ENCODE peak calls at places on chromosomes 5 and 9, in eight cellular contexts. P is activated CD4-positive, alpha-beta T cell treated with anti-CD3 and anti-CD28 coated beads, Interleukin-2, amount 50 U/mL, for 1 hour; N is M059J; X is amniotic epithelial cell; I is tibial artery; D is HT-29; W is hepatic stellate cell; O is Right ventricle myocardium superior. H is an unnamed sample.

GRCh38 chr5:95669540-95669939 is 13.3 kb downstream of the SPATA9 start:
- DNase-seq in P (no peak), N (peak; percentile 90), X (peak; percentile 97), I (peak; percentile 80), D (no peak), W (peak; percentile 68), O (peak; percentile 75), H (no peak)

GRCh38 chr5:128539038-128539429 is 989 bp upstream of the FBN2 start:
- DNase-seq in P (no peak), N (no peak), X (no peak), I (no peak), D (no peak), W (no peak), O (no peak), H (no peak)

GRCh38 chr9:224540-225520 is 10.2 kb downstream of the DOCK8 start:
- DNase-seq in P (no peak), N (peak; percentile 95), X (no peak), I (no peak), D (peak; percentile 13), W (no peak), O (no peak), H (no peak)

GRCh38 chr5:74953961-74954720 is 88.0 kb upstream of the FAM169A start:
- DNase-seq in P (no peak), N (peak; percentile 90), X (peak; percentile 77), I (no peak), D (peak; percentile 35), W (peak; percentile 28), O (no peak), H (no peak)

GRCh38 chr5:67032921-67033664 is 163.5 kb downstream of the CD180 start:
- DNase-seq in P (no peak), N (no peak), X (peak; percentile 27), I (no peak), D (no peak), W (no peak), O (no peak), H (no peak)

GRCh38 chr9:79014929-79015699 is 556.7 kb upstream of the TLE4 start:
- DNase-seq in P (no peak), N (peak; percentile 69), X (peak; percentile 5), I (no peak), D (no peak), W (no peak), O (no peak), H (no peak)

GRCh38 chr5:961711-962240 is 46.8 kb upstream of the NKD2 start:
- DNase-seq in P (no peak), N (no peak), X (no peak), I (no peak), D (no peak), W (no peak), O (no peak), H (no peak)

GRCh38 chr9:136760424-136760823 is 2.4 kb upstream of the LCN8 start:
- DNase-seq in P (no peak), N (no peak), X (no peak), I (no peak), D (no peak), W (no peak), O (no peak), H (no peak)

GRCh38 chr5:149268928-149269557 is 2.6 kb upstream of the AFAP1L1 start:
- DNase-seq in P (no peak), N (peak; percentile 71), X (peak; percentile 62), I (no peak), D (peak; percentile 63), W (peak; percentile 73), O (no peak), H (no peak)

GRCh38 chr9:120390637-120391190 is 189.3 kb downstream of the CDK5RAP2 start:
- DNase-seq in P (no peak), N (no peak), X (no peak), I (no peak), D (no peak), W (no peak), O (no peak), H (no peak)

GRCh38 chr9:94865599-94866456 is 139.3 kb downstream of the AOPEP start:
- DNase-seq in P (no peak), N (peak; percentile 81), X (peak; percentile 76), I (peak; percentile 51), D (no peak), W (no peak), O (peak; percentile 58), H (no peak)

GRCh38 chr9:120914953-120915352 is 11.6 kb downstream of the TRAF1 start:
- DNase-seq in P (no peak), N (peak; percentile 29), X (peak; percentile 58), I (no peak), D (no peak), W (no peak), O (no peak), H (no peak)

GRCh38 chr5:72455477-72455876 is 51.7 kb downstream of the ZNF366 start:
- DNase-seq in P (no peak), N (no peak), X (no peak), I (no peak), D (no peak), W (no peak), O (no peak), H (no peak)

GRCh38 chr5:179869101-179869500 is 10.5 kb upstream of the MRNIP start:
- DNase-seq in P (no peak), N (no peak), X (no peak), I (no peak), D (no peak), W (no peak), O (no peak), H (no peak)

GRCh38 chr9:97505845-97506244 is 4.4 kb downstream of the TMOD1 start:
- DNase-seq in P (no peak), N (no peak), X (no peak), I (no peak), D (no peak), W (no peak), O (no peak), H (no peak)

GRCh38 chr5:17238521-17239041 is 21.1 kb downstream of the BASP1 start:
- DNase-seq in P (no peak), N (peak; percentile 64), X (peak; percentile 76), I (no peak), D (no peak), W (peak; percentile 43), O (no peak), H (no peak)

GRCh38 chr5:88732181-88732633 is 150.8 kb downstream of the MEF2C start:
- DNase-seq in P (no peak), N (peak; percentile 77), X (no peak), I (peak; percentile 78), D (no peak), W (peak; percentile 32), O (peak; percentile 53), H (no peak)

GRCh38 chr5:146482775-146483174 is 33.2 kb downstream of the GPR151 start:
- DNase-seq in P (no peak), N (no peak), X (no peak), I (no peak), D (no peak), W (no peak), O (no peak), H (no peak)

H was measured in activated T-helper 2 cell treated with anti-CD3 and anti-CD28 coated beads, Interferon-gamma antibody, Interleukin-2, Interleukin-4, amounts not matched to agents 10 μg/mL and 5 μg/mL and 100 μg/mL, durations not matched to agents 14 hours and 24 hours and 36 hours.